ENCODE peak calls at places on chromosomes 16 and 17, in seven cellular contexts. H is mesendoderm; P is cardiac muscle cell; F is effector memory CD4-positive, alpha-beta T cell; W is H1; I is heart right ventricle; B is A673. Z is an unnamed sample.

GRCh38 chr17:35496470-35497290 is 40.8 kb downstream of the SLFN12L start:
- DNase-seq in F (no peak), H (peak; percentile 61), P (no peak), B (no peak), I (no peak), W (no peak), Z (no peak)

GRCh38 chr17:6070280-6070894 is at the start of gene WSCD1:
- DNase-seq in I (no peak), B (peak; percentile 23), F (no peak), H (no peak), P (no peak), W (no peak), Z (no peak)

GRCh38 chr17:71709271-71709670 is 411.5 kb upstream of the SOX9 start:
- DNase-seq in W (no peak), B (no peak), F (no peak), I (no peak), H (no peak), P (no peak), Z (no peak)

GRCh38 chr16:77723108-77723514 is 797 bp downstream of the NUDT7 start:
- DNase-seq in B (no peak), H (no peak), I (peak; percentile 22), W (no peak), P (peak; percentile 66), F (no peak), Z (no peak)

GRCh38 chr16:12829096-12829888 is 25.6 kb upstream of the CPPED1 start:
- DNase-seq in F (no peak), H (no peak), P (no peak), W (no peak), I (no peak), B (no peak), Z (no peak)

GRCh38 chr16:56773531-56773930 is 43.6 kb downstream of the NUP93 start:
- DNase-seq in H (no peak), F (no peak), I (no peak), B (no peak), W (no peak), P (no peak), Z (no peak)

GRCh38 chr16:48612621-48613020 is 2.6 kb upstream of the N4BP1 start:
- DNase-seq in I (no peak), H (no peak), F (peak; percentile 37), W (no peak), B (no peak), P (no peak), Z (no peak)

GRCh38 chr17:7260601-7261376 is 1.5 kb downstream of the CLDN7 start:
- DNase-seq in P (no peak), W (no peak), I (no peak), H (peak; percentile 80), F (no peak), B (no peak), Z (no peak)

GRCh38 chr16:3259097-3259496 is 2.7 kb upstream of the MEFV start:
- DNase-seq in P (peak; percentile 55), B (no peak), W (no peak), H (no peak), F (no peak), I (peak; percentile 34), Z (no peak)

GRCh38 chr17:71200597-71200996 is 920.2 kb upstream of the SOX9 start:
- DNase-seq in I (no peak), P (no peak), W (no peak), F (no peak), B (no peak), H (no peak), Z (no peak)

GRCh38 chr17:81294512-81295030 is 536 bp downstream of the SLC38A10 start:
- DNase-seq in P (peak; percentile 24), B (no peak), F (no peak), H (no peak), I (peak; percentile 21), W (no peak), Z (no peak)

GRCh38 chr17:44061446-44061845 is 5.0 kb downstream of the LSM12 start:
- DNase-seq in B (no peak), F (no peak), P (no peak), W (no peak), I (no peak), H (peak; percentile 39), Z (no peak)

GRCh38 chr16:87635541-87636049 is 33.3 kb downstream of the JPH3 start:
- DNase-seq in W (no peak), I (peak; percentile 47), P (peak; percentile 11), B (peak; percentile 63), H (peak; percentile 46), F (peak; percentile 41), Z (peak; percentile 51)

DNA sequence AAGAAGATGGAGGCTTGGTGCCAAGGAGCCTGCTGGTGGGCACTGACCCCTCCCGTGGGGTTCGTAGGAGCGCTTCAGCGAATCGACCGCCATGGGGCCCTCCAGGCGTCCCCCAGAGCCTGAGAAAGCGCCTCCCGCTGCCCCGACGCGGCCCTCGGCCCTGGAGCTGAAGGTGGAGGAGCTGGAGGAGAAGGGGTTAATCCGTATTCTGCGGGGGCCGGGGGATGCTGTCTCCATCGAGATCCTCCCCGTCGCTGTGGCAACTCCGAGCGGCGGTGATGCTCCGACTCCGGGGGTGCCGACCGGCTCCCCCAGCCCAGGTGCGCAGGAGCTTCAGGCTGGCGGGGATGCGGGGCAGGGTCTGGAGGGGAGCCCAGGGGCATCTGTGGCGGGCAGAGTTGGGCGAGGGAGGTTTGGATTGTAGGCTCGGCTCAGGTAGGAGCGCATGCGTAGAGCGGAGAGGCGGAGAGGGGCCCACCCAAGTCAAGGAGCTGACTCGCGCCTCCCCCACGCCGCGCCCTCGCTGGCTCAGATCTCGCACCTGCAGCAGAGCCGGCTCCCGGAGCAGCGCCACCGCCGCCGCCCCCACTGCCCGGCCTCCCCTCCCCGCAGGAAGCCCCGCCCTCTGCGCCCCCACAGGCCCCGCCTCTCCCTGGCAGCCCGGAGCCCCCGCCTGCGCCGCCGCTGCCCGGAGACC is 19.8 kb downstream of the FMNL1 start:
- DNase-seq in I (no peak), P (no peak), B (no peak), W (no peak), F (no peak), H (peak; percentile 36), Z (no peak)
- H3K4me3 ChIP-seq in I (peak overlapping the region; percentile 37), P (peak overlapping the region; percentile 43), B (peak overlapping the region; percentile 30), W (peak overlapping the region; percentile 63), F (no peak overlapping the region), H (no peak overlapping the region), Z (no peak overlapping the region)

GRCh38 chr16:81378049-81378448 is 63.3 kb downstream of the GAN start:
- DNase-seq in H (no peak), F (no peak), I (no peak), B (no peak), W (no peak), P (no peak), Z (no peak)
- H3K4me1 ChIP-seq in H (no peaks in the 10 kb centered on the region), F (no peaks in the 10 kb centered on the region), I (no peaks in the 10 kb centered on the region), B (no peaks in the 10 kb centered on the region), W (no peaks in the 10 kb centered on the region), P (no peaks in the 10 kb centered on the region), Z (no peaks in the 10 kb centered on the region)

DNA sequence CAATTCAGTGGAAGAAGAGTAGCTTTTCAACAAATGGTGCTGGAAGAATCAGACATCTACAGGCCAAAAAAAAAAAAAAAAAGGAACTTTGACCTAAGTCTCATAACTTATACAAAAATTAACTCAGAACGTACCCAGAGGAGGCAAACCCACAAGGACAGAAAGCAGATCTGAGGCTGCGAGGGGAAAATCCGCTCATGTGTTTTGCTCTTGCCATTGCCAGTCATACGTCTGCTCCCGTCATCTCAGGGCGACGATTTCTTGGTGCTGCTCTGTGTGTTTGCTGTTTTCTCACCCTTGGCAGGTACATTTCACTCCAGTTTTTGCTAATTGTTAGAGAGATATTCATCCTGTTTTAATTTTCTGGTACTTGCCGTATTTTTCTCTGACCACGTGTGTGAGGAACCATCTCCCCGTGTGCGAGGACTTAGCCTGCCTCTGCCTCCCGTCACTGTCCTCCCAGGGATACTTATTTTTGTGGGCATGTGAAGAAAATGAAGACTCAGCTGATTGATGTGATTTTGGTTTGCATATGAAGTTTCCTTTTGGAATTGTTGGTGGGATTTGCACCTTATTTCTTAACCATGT is 33.4 kb upstream of the ACSF3 start:
- DNase-seq in H (no peak), I (no peak), P (no peak), W (no peak), B (no peak), F (no peak), Z (no peak)
- H3K27ac ChIP-seq in H (no peak overlapping the region), I (no peak overlapping the region), P (no peak overlapping the region), W (no peak overlapping the region), B (no peak overlapping the region), F (no peak overlapping the region), Z (no peak overlapping the region)

GRCh38 chr16:10738231-10739077 is 5.2 kb upstream of the NUBP1 start:
- DNase-seq in W (no peak), H (peak; percentile 71), I (peak; percentile 85), F (peak; percentile 16), B (no peak), P (peak; percentile 74), Z (peak; percentile 68)
- H3K4me3 ChIP-seq in W (no peak overlapping the region), H (no peak overlapping the region), I (no peak overlapping the region), F (no peak overlapping the region), B (no peak overlapping the region), P (no peak overlapping the region), Z (no peak overlapping the region)

GRCh38 chr16:17518441-17518840 is 47.7 kb upstream of the XYLT1 start:
- DNase-seq in F (no peak), I (no peak), H (no peak), P (no peak), W (no peak), B (no peak), Z (no peak)

GRCh38 chr16:17515421-17516210 is 44.9 kb upstream of the XYLT1 start:
- DNase-seq in I (no peak), P (no peak), F (no peak), W (no peak), H (no peak), B (no peak), Z (no peak)

GRCh38 chr16:17520567-17520966 is 49.8 kb upstream of the XYLT1 start:
- DNase-seq in W (no peak), F (no peak), H (no peak), P (no peak), I (no peak), B (no peak), Z (no peak)

GRCh38 chr16:17519556-17519955 is 48.8 kb upstream of the XYLT1 start:
- DNase-seq in I (no peak), B (no peak), P (no peak), F (no peak), W (no peak), H (no peak), Z (no peak)

GRCh38 chr16:17519041-17519440 is 48.3 kb upstream of the XYLT1 start:
- DNase-seq in W (no peak), I (no peak), B (no peak), P (no peak), H (no peak), F (no peak), Z (no peak)
- H3K4me1 ChIP-seq in W (no peaks in the 10 kb centered on the region), I (no peaks in the 10 kb centered on the region), B (no peaks in the 10 kb centered on the region), P (no peaks in the 10 kb centered on the region), H (no peaks in the 10 kb centered on the region), F (no peaks in the 10 kb centered on the region), Z (no peaks in the 10 kb centered on the region)

DNA sequence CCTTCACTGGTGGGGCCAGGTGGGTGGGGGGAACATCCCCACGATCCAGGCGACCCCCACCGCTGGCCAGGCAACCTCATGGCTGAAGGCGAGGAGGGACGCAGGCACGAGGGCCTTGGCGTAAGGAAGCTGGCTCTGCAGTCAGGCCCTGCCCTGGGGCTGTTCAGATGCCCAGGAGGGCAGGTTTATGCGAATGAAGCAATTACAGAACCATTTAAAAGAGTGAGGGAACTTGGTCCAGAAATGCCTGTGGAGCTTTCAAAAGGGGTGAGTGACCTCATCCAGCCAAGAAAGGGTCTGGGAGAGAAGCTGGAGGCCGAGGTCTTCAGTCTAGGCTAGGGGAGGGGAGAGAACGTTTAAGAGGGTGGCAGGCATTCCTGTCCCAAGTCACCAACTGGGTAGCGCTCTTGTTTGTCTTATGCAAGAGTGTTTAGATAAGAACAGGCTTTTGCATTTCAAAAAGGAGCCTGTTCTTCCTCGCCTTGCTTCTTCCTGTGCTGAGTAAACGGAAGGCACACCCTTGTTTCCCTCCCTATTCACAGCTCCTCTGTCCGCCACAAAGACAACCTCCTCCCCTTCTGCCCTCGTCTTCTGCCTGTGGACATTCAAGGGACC is 183.5 kb upstream of the SDK2 start:
- DNase-seq in F (no peak), B (no peak), W (peak; percentile 38), H (peak; percentile 92), P (peak; percentile 13), I (peak; percentile 10), Z (no peak)
- H3K27ac ChIP-seq in F (peak overlapping the region; percentile 60), B (no peak overlapping the region), W (no peak overlapping the region), H (peak overlapping the region; percentile 41), P (no peak overlapping the region), I (peak overlapping the region; percentile 46), Z (no peak overlapping the region)

Z was measured in SJCRH30.